ENCODE peak calls at places on chromosomes 13 and 19, in five cellular contexts. I, U, O, E and G are unnamed samples.

GRCh38 chr13:44249439-44249838 is 124.2 kb upstream of the SERP2 start:
- DNase-seq in I (peak; percentile 41), U (no peak), O (peak; percentile 76), E (peak; percentile 34), G (no peak)

GRCh38 chr13:71730267-71730666 is 136.7 kb downstream of the DACH1 start:
- DNase-seq in I (no peak), U (no peak), O (no peak), E (peak; percentile 37), G (no peak)

GRCh38 chr19:49331616-49332055 is 3.6 kb upstream of the CD37 start:
- DNase-seq in I (peak; percentile 68), U (no peak), O (no peak), E (peak; percentile 62), G (no peak)

GRCh38 chr19:52961981-52962380 is 700 bp downstream of the ZNF816 start:
- DNase-seq in I (no peak), U (no peak), O (no peak), E (no peak), G (no peak)

GRCh38 chr13:30906411-30906990 is 430 bp downstream of the MEDAG start:
- DNase-seq in I (no peak), U (no peak), O (no peak), E (no peak), G (peak; percentile 5)

GRCh38 chr19:11115042-11115441 is 25.8 kb downstream of the LDLR start:
- DNase-seq in I (no peak), U (no peak), O (no peak), E (no peak), G (no peak)

GRCh38 chr19:49340865-49341718 is 5.9 kb downstream of the CD37 start:
- DNase-seq in I (peak; percentile 29), U (no peak), O (no peak), E (no peak), G (no peak)

GRCh38 chr13:41019027-41019487 is at the start of gene ELF1:
- DNase-seq in I (peak; percentile 70), U (no peak), O (peak; percentile 40), E (peak; percentile 94), G (no peak)

GRCh38 chr19:14786421-14786851 is 8.1 kb upstream of the ADGRE2 start:
- DNase-seq in I (no peak), U (no peak), O (no peak), E (no peak), G (peak; percentile 52)

GRCh38 chr13:66509176-66509575 is 721.0 kb downstream of the PCDH9 start:
- DNase-seq in I (no peak), U (no peak), O (no peak), E (no peak), G (no peak)

GRCh38 chr13:50616101-50616500 is 227.4 kb downstream of the DLEU7 start:
- DNase-seq in I (no peak), U (no peak), O (no peak), E (peak; percentile 34), G (no peak)

GRCh38 chr19:42857544-42857867 is 22.0 kb downstream of the PSG1 start:
- DNase-seq in I (no peak), U (no peak), O (no peak), E (no peak), G (no peak)
- TF ChIP-seq CTCF in I (no peak), U (no peak), O (no peak), E (no peak), G (no peak)

DNA sequence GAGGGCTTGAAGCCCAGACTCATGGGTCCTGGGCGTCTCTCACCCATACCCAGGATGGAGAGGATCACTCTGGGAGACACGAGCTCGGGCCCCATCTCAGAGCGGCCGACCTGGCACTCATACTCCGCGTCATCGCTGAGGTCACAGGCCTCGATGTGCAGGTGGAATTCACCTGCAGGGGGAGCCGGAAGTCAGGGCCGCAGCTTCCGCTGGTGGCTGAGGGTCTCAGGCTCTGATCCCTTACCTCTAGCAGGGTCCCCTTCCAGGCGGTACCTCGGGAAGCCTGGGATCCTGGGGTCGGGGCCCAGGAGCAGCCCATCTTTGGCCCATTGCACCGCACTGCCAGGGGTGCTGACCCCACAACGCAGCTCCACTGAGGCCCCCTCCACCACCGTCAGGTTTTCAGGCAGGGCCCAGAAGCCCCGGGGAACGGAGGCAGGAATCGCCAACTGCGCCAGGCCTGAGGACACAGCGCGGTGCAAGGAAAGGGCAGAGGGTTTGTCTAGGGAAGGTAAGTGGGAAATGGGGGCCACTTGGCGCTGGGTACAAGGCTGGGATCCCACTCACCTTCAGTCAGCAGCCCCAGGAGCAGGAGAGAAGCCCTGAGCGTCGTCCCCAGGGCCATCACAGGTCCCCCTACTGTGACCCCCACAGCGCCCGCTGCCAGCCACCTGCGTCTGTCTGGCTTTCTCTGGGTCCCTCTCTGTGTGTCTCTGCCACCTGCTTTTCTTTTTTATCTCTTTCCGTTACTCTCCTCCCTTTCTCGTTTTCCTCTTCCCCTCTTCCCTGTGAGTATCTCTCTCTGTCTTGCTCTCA is 883 bp downstream of the NPHS1 start:
- DNase-seq in I (no peak), U (no peak), O (no peak), E (no peak), G (peak; percentile 22)
- TF ChIP-seq CTCF in I (peak; percentile 53), U (no peak), O (no peak), E (no peak), G (peak; percentile 42)

DNA sequence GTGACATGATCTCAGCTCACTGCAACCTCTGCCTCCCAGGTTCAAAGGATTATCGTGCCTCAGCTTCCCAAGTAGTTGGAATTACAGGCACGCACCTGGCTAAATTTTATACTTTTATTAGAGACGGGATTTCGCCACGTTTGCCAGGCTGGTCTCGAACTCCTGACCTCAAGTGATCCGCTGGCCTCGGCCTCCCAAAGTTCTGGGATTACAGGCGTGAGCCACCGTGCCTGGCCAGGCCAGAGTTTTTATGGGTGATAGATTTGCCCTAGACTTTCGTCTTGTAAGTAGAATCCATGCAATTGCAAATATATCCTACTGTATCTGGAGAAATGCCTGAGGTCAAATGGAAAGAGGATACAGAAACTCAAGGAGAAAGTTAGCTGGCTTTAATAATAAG is 819.9 kb upstream of the SLITRK1 start:
- DNase-seq in I (no peak), U (no peak), O (no peak), E (no peak), G (no peak)
- TF ChIP-seq CTCF in I (no peak), U (no peak), O (no peak), E (no peak), G (no peak)

GRCh38 chr13:68234278-68234677 is 1004.1 kb upstream of the PCDH9 start:
- DNase-seq in I (no peak), U (no peak), O (no peak), E (peak; percentile 47), G (no peak)
- TF ChIP-seq CTCF in I (peak; percentile 11), U (no peak), O (no peak), E (peak; percentile 54), G (no peak)